ENCODE peak calls at places on chromosomes 4 and X, in ten cellular contexts. F is GM10248; G is breast epithelium; Y is A673; O is psoas muscle; J is AG09319; K is RWPE1; A is CD4-positive, alpha-beta T cell; V is GM06990; L is thoracic aorta. P is an unnamed sample.

GRCh38 chr4:30642520-30642919 is 77.6 kb upstream of the PCDH7 start:
- DNase-seq in F (no peak), G (no peak), Y (no peak), O (no peak), J (no peak), K (no peak), A (no peak), V (no peak), L (no peak), P (no peak)

GRCh38 chr4:185950891-185951290 is 118.1 kb upstream of the TLR3 start:
- DNase-seq in F (no peak), G (no peak), Y (no peak), O (no peak), J (no peak), K (no peak), A (no peak), V (no peak), L (no peak), P (no peak)

GRCh38 chr4:72312032-72312650 is 256.9 kb downstream of the ADAMTS3 start:
- DNase-seq in F (no peak), G (no peak), Y (peak; percentile 45), O (peak; percentile 82), J (peak; percentile 75), K (peak; percentile 74), A (no peak), V (no peak), L (peak; percentile 34), P (peak; percentile 27)

GRCh38 chrX:18833071-18833731 is 125.8 kb downstream of the PPEF1 start:
- DNase-seq in F (no peak), G (no peak), Y (no peak), O (peak; percentile 84), J (peak; percentile 28), K (no peak), A (no peak), V (no peak), L (peak; percentile 2), P (no peak)

GRCh38 chrX:153395613-153396319 is 5.4 kb downstream of the PNMA6E start:
- DNase-seq in F (no peak), G (no peak), Y (no peak), O (no peak), J (no peak), K (no peak), A (no peak), V (no peak), L (no peak), P (no peak)

GRCh38 chr4:99437686-99438577 is 2.8 kb upstream of the ADH7 start:
- DNase-seq in F (no peak), G (no peak), Y (peak; percentile 43), O (no peak), J (no peak), K (no peak), A (no peak), V (no peak), L (no peak), P (no peak)

GRCh38 chrX:42934020-42934701 is 156.2 kb upstream of the PPP1R2C start:
- DNase-seq in F (peak; percentile 14), G (no peak), Y (no peak), O (no peak), J (no peak), K (no peak), A (no peak), V (peak; percentile 61), L (no peak), P (no peak)

GRCh38 chrX:111410451-111410850 is 1.5 kb downstream of the DCX start:
- DNase-seq in F (no peak), G (no peak), Y (no peak), O (no peak), J (no peak), K (no peak), A (no peak), V (no peak), L (no peak), P (no peak)

GRCh38 chr4:86778169-86778568 is 71.0 kb downstream of the SLC10A6 start:
- DNase-seq in F (no peak), G (no peak), Y (peak; percentile 50), O (no peak), J (no peak), K (no peak), A (no peak), V (no peak), L (no peak), P (no peak)

GRCh38 chr4:112897548-112897947 is 151.9 kb upstream of the ANK2 start:
- DNase-seq in F (no peak), G (no peak), Y (no peak), O (no peak), J (no peak), K (no peak), A (no peak), V (no peak), L (no peak), P (no peak)

DNA sequence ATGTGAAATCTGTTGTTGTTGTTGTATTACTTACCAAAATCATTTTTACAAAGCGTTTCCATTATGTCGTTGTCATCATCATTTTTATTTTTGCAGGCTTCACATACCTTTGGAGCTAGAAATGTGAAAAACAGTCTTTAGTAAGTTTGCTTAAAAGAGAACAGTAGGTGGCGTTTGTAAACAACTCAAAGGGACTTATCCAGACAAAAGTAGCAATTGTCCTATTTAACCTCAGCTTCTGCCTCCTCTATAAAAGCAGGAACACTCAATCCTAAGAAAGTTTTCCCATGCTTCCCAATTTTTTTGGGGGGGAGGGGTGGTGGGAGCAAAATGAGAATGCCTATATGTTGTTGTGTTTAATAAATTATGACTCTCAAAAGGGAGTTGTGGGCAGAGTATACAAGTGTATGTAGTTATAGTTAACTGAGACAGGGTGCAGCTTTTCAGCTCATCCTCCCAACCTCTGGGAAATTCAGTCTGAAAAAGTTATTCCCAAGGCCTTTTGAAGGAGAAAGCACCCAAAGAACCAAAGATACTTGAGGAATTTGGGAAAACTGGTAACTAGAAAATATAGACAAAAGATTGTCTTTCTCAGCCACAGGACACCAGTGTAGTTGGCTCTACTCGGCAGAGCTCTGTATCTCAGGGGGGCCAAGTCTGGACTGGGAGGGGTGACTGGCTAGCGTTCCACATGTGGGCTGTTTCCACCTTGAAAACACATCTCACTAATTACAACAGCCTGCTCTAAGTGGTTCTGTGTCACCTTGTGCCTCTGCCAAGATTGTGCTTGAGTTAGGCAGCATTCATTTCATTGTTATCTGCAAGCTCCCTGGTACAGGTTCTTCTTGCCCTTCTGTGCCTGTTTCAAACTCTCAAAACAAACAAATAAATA is 2.8 kb downstream of the SFRP2 start:
- DNase-seq in F (peak; percentile 33), G (no peak), Y (peak; percentile 51), O (no peak), J (no peak), K (peak; percentile 38), A (no peak), V (no peak), L (no peak), P (no peak)
- TF ChIP-seq CTCF in F (peak; percentile 22), G (peak; percentile 37), Y (peak; percentile 64), O (peak; percentile 12), J (peak; percentile 53), K (peak; percentile 65), A (peak; percentile 26), V (peak; percentile 57), L (no peak), P (no peak)

DNA sequence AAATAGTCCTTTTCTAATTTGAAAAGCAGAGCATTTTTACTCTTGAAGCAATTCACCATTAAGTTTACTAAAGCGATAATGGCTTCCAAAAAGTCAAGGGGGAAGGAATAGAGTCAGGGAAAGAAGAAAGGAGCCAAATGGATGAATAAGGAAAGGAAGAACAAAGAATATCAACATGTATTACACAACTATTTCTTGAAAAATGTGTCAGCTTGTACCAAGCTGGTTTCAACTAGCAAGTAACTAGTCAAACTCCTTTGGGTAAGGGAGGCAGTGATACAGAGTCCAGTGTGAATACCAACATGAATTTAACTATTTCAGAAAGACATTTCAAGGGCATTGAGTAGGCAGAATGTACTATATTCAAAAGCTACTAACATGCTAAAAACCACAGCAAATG is 112.1 kb downstream of the ARHGAP6 start:
- DNase-seq in F (no peak), G (no peak), Y (no peak), O (no peak), J (no peak), K (no peak), A (no peak), V (no peak), L (no peak), P (no peak)
- TF ChIP-seq CTCF in F (no peak), G (no peak), Y (no peak), O (no peak), J (no peak), K (no peak), A (no peak), V (no peak), L (no peak), P (no peak)

DNA sequence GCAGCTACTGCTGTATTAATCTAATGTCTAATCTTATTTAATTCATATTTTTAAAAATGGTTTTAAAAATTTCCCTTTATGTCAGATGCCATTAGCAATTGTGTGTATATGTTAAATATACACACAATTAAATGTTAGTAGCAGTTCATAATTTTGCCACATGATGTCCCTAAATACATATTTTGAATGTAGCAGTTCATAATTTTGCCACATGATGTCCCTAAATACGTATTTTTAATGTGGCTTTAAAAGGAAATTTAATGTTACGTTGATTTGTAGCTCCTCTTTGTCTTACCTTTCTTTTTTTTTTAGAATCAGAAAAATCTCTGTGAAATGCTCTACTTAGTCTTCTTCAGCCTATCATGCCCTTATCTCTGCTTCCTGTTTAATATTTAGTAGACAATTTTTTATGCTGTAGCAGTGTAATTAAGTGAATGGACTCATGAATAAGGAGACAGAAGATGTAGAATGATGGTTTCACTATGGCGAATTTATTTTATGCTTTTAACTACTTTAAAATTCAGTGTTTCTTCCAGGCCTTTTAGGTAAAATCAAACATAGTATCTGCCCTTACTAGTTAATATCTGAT is 26.1 kb downstream of the RBM46 start:
- DNase-seq in F (no peak), G (no peak), Y (peak; percentile 51), O (no peak), J (peak; percentile 19), K (peak; percentile 16), A (no peak), V (peak; percentile 24), L (no peak), P (no peak)
- TF ChIP-seq CTCF in F (peak; percentile 60), G (peak; percentile 59), Y (peak; percentile 87), O (peak; percentile 45), J (peak; percentile 69), K (peak; percentile 78), A (peak; percentile 38), V (peak; percentile 50), L (peak; percentile 57), P (no peak)

GRCh38 chrX:108735680-108736508 is 469 bp downstream of the IRS4 start:
- DNase-seq in F (peak; percentile 8), G (no peak), Y (no peak), O (no peak), J (no peak), K (no peak), A (no peak), V (no peak), L (no peak), P (no peak)

GRCh38 chrX:108734426-108734825 is 1.9 kb downstream of the IRS4 start:
- DNase-seq in F (peak; percentile 3), G (no peak), Y (no peak), O (no peak), J (no peak), K (no peak), A (no peak), V (no peak), L (no peak), P (no peak)

GRCh38 chrX:108737754-108738153 is 1.4 kb upstream of the IRS4 start:
- DNase-seq in F (no peak), G (no peak), Y (no peak), O (no peak), J (no peak), K (no peak), A (no peak), V (no peak), L (no peak), P (no peak)

GRCh38 chrX:108735087-108735679 is 1.2 kb downstream of the IRS4 start:
- DNase-seq in F (peak; percentile 14), G (no peak), Y (no peak), O (no peak), J (no peak), K (no peak), A (no peak), V (no peak), L (no peak), P (no peak)

GRCh38 chrX:108736509-108737479 is at the start of gene IRS4:
- DNase-seq in F (peak; percentile 10), G (no peak), Y (no peak), O (no peak), J (no peak), K (no peak), A (no peak), V (no peak), L (no peak), P (no peak)
- TF ChIP-seq CTCF in F (no peak), G (no peak), Y (no peak), O (no peak), J (no peak), K (no peak), A (no peak), V (no peak), L (no peak), P (no peak)

P was measured in omental fat pad.